ENCODE peak calls at places on chromosomes 7 and 10, in eight cellular contexts. W is stomach; S is breast epithelium; C is mammary epithelial cell; T is CD8-positive, alpha-beta T cell; Z is MM.1S; B is PC-3; N is A549. F is an unnamed sample. For H3K4me1, the result is how much of the 10 kb centered on the place peaks cover.

GRCh38 chr7:26454180-26454579 is 162.5 kb downstream of the SNX10 start:
- DNase-seq in C (peak), Z (no peak), B (peak), T (no peak), W (no peak), S (no peak), N (no peak), F (no peak)

GRCh38 chr10:10609379-10609955 is 408.2 kb upstream of the CELF2 start:
- DNase-seq in N (no peak), W (no peak), C (no peak), Z (no peak), T (no peak), B (no peak), S (no peak), F (no peak)

GRCh38 chr10:19659920-19660655 is 156.1 kb upstream of the PLXDC2 start:
- DNase-seq in C (peak), N (no peak), S (no peak), B (peak), T (no peak), W (no peak), Z (no peak), F (no peak)

GRCh38 chr10:13840036-13840435 is 253.3 kb downstream of the PRPF18 start:
- DNase-seq in T (no peak), N (no peak), Z (no peak), S (no peak), W (no peak), C (no peak), B (no peak), F (no peak)

GRCh38 chr10:4291995-4292394 is 507.0 kb upstream of the KLF6 start:
- DNase-seq in B (no peak), C (no peak), W (no peak), N (no peak), T (no peak), S (no peak), Z (no peak), F (no peak)

GRCh38 chr10:102627141-102627445 is 17.2 kb upstream of the TRIM8 start:
- DNase-seq in S (no peak), W (no peak), T (no peak), Z (no peak), B (no peak), C (no peak), N (no peak), F (no peak)

GRCh38 chr10:86824151-86824550 is 67.7 kb downstream of the BMPR1A start:
- DNase-seq in W (no peak), Z (no peak), T (no peak), C (peak), S (no peak), B (no peak), N (no peak), F (no peak)

GRCh38 chr7:17690030-17690429 is 250.3 kb downstream of the SNX13 start:
- DNase-seq in W (no peak), S (no peak), B (peak), Z (peak), N (no peak), T (no peak), C (peak), F (no peak)

GRCh38 chr10:86652361-86653202 is 1.8 kb upstream of the OPN4 start:
- DNase-seq in Z (no peak), B (no peak), W (no peak), T (no peak), N (no peak), C (no peak), S (peak), F (no peak)

GRCh38 chr10:23189024-23189423 is 3.1 kb upstream of the PTF1A start:
- DNase-seq in W (no peak), Z (no peak), T (no peak), B (no peak), C (no peak), N (no peak), S (no peak), F (no peak)

GRCh38 chr10:96666738-96667137 is 53.6 kb downstream of the PIK3AP1 start:
- DNase-seq in C (no peak), B (no peak), Z (no peak), N (no peak), S (no peak), T (no peak), W (no peak), F (no peak)

GRCh38 chr10:6665847-6666246 is 85.8 kb upstream of the PRKCQ start:
- DNase-seq in T (peak), Z (peak), B (no peak), S (no peak), W (no peak), C (no peak), N (no peak), F (no peak)

GRCh38 chr10:130138479-130138866 is 2.3 kb downstream of the GLRX3 start:
- DNase-seq in T (no peak), Z (no peak), C (peak), N (peak), B (peak), W (no peak), S (no peak), F (no peak)

GRCh38 chr7:68699090-68699711 is 899.1 kb upstream of the AUTS2 start:
- DNase-seq in Z (no peak), T (no peak), B (no peak), W (no peak), N (peak), C (no peak), S (no peak), F (no peak)

GRCh38 chr7:157682064-157682945 is 345.5 kb downstream of the DNAJB6 start:
- DNase-seq in N (no peak), B (no peak), T (no peak), Z (no peak), C (no peak), S (no peak), W (peak), F (no peak)

GRCh38 chr10:114320249-114321116 is 81.4 kb downstream of the VWA2 start:
- DNase-seq in Z (no peak), B (peak), T (no peak), N (peak), C (peak), S (no peak), W (peak), F (no peak)

GRCh38 chr7:42233166-42233565 is 3.8 kb downstream of the GLI3 start:
- DNase-seq in C (peak), W (no peak), T (no peak), S (no peak), N (no peak), Z (no peak), B (peak), F (no peak)

GRCh38 chr7:42233939-42234338 is 3.1 kb downstream of the GLI3 start:
- DNase-seq in Z (no peak), C (peak), T (no peak), W (no peak), S (no peak), B (peak), N (no peak), F (no peak)

GRCh38 chr7:42234736-42235135 is 2.3 kb downstream of the GLI3 start:
- DNase-seq in C (peak), W (no peak), T (no peak), N (no peak), B (no peak), S (no peak), Z (no peak), F (no peak)

GRCh38 chr7:42231043-42231442 is 6.0 kb downstream of the GLI3 start:
- DNase-seq in W (no peak), N (no peak), C (no peak), Z (no peak), B (no peak), T (no peak), S (no peak), F (no peak)

GRCh38 chr7:42232275-42232674 is 4.7 kb downstream of the GLI3 start:
- DNase-seq in T (no peak), Z (no peak), S (no peak), C (peak), N (no peak), W (no peak), B (peak), F (no peak)
- H3K4me1 ChIP-seq in T (under half), Z (under half), S (under half), C (under half), N (under half), W (half or more), B (under half), F (under half)

GRCh38 chr7:135662373-135663114 is at the start of gene STMP1:
- DNase-seq in T (peak), S (peak), N (peak), C (peak), W (peak), Z (peak), B (peak), F (peak)
- TF ChIP-seq CTCF in T (peak), S (peak), N (no peak), C (no peak), W (no peak), Z (peak), B (peak), F (peak)

GRCh38 chr7:154212861-154213260 is 160.7 kb downstream of the DPP6 start:
- DNase-seq in S (no peak), N (no peak), C (no peak), B (no peak), T (no peak), W (no peak), Z (no peak), F (no peak)
- H3K4me3 ChIP-seq in S (no peak), N (no peak), C (no peak), B (no peak), T (no peak), W (no peak), Z (no peak), F (no peak)

GRCh38 chr10:124064676-124065075 is 28.7 kb downstream of the CHST15 start:
- DNase-seq in S (no peak), W (no peak), B (no peak), N (no peak), C (no peak), Z (peak), T (peak), F (no peak)
- H3K4me1 ChIP-seq in S (under half), W (half or more), B (under half), N (under half), C (under half), Z (half or more), T (under half), F (under half)